ENCODE peak calls at places on chromosomes 12 and 14, in ten cellular contexts. J is lower lobe of right lung, F is A549, X is tibial artery, C is left ventricle myocardium inferior, M is tibial nerve, D is right lobe of liver, T is MM.1S, Y is mammary epithelial cell, P is HepG2. O is an unnamed sample. For H3K4me1, the result is how much of the 10 kb centered on the place peaks cover.

GRCh38 chr14:77609902-77610301 is 6.5 kb downstream of the SPTLC2 start:
- DNase-seq in J (no peak), F (no peak), X (no peak), C (no peak), M (no peak), D (no peak), T (no peak), Y (no peak), P (no peak), O (no peak)

GRCh38 chr14:58587271-58587670 is 50.5 kb upstream of the DACT1 start:
- DNase-seq in J (no peak), F (no peak), X (no peak), C (no peak), M (no peak), D (no peak), T (no peak), Y (no peak), P (no peak), O (no peak)

GRCh38 chr12:10967409-10967808 is 19.3 kb downstream of the TAS2R50 start:
- DNase-seq in J (no peak), F (no peak), X (no peak), C (no peak), M (no peak), D (no peak), T (no peak), Y (peak), P (no peak), O (no peak)

GRCh38 chr12:15209782-15210181 is 11.4 kb downstream of the RERG start:
- DNase-seq in J (no peak), F (no peak), X (no peak), C (no peak), M (no peak), D (no peak), T (no peak), Y (peak), P (no peak), O (no peak)

GRCh38 chr12:65472079-65472478 is 193.6 kb downstream of the MSRB3 start:
- DNase-seq in J (no peak), F (no peak), X (no peak), C (no peak), M (no peak), D (no peak), T (no peak), Y (no peak), P (no peak), O (no peak)

GRCh38 chr12:91109148-91109564 is 2.1 kb downstream of the LUM start:
- DNase-seq in J (peak), F (no peak), X (peak), C (peak), M (peak), D (peak), T (peak), Y (peak), P (peak), O (peak)

GRCh38 chr14:75340921-75341320 is 62.3 kb downstream of the FOS start:
- DNase-seq in J (peak), F (no peak), X (peak), C (peak), M (peak), D (peak), T (no peak), Y (no peak), P (no peak), O (peak)

GRCh38 chr14:31541702-31542101 is 19.5 kb upstream of the NUBPL start:
- DNase-seq in J (no peak), F (no peak), X (no peak), C (no peak), M (no peak), D (no peak), T (no peak), Y (peak), P (no peak), O (no peak)

GRCh38 chr14:68254669-68255527 is 435.3 kb downstream of the RAD51B start:
- DNase-seq in J (no peak), F (no peak), X (no peak), C (no peak), M (no peak), D (no peak), T (no peak), Y (no peak), P (peak), O (no peak)

GRCh38 chr12:14849664-14850063 is 6.3 kb upstream of the ART4 start:
- DNase-seq in J (no peak), F (no peak), X (no peak), C (no peak), M (peak), D (no peak), T (no peak), Y (peak), P (no peak), O (no peak)

GRCh38 chr12:63495974-63496373 is 172.3 kb downstream of the DPY19L2 start:
- DNase-seq in J (no peak), F (no peak), X (no peak), C (no peak), M (no peak), D (no peak), T (no peak), Y (no peak), P (no peak), O (no peak)

GRCh38 chr12:29582156-29582555 is 84.7 kb upstream of the OVCH1 start:
- DNase-seq in J (no peak), F (no peak), X (no peak), C (no peak), M (no peak), D (no peak), T (no peak), Y (no peak), P (no peak), O (no peak)

GRCh38 chr14:94021001-94021400 is 5.1 kb upstream of the OTUB2 start:
- DNase-seq in J (no peak), F (no peak), X (no peak), C (no peak), M (no peak), D (no peak), T (no peak), Y (peak), P (peak), O (no peak)

GRCh38 chr12:50971946-50972345 is 19.6 kb downstream of the HIGD1C start:
- DNase-seq in J (no peak), F (no peak), X (no peak), C (no peak), M (no peak), D (no peak), T (no peak), Y (no peak), P (no peak), O (no peak)

GRCh38 chr12:111773801-111774551 is 7.2 kb downstream of the ALDH2 start:
- DNase-seq in J (peak), F (no peak), X (peak), C (peak), M (peak), D (peak), T (peak), Y (peak), P (peak), O (peak)

GRCh38 chr12:12909995-12910391 is 18.6 kb downstream of the GPRC5A start:
- DNase-seq in J (no peak), F (no peak), X (no peak), C (no peak), M (no peak), D (no peak), T (no peak), Y (no peak), P (no peak), O (no peak)

GRCh38 chr12:119682635-119683340 is 14.9 kb downstream of the PRKAB1 start:
- DNase-seq in J (no peak), F (no peak), X (no peak), C (no peak), M (no peak), D (no peak), T (no peak), Y (no peak), P (no peak), O (no peak)

GRCh38 chr12:27498761-27499160 is 25.2 kb upstream of the PPFIBP1 start:
- DNase-seq in J (no peak), F (no peak), X (no peak), C (no peak), M (no peak), D (no peak), T (no peak), Y (no peak), P (no peak), O (no peak)

GRCh38 chr12:117047810-117048584 is 51.2 kb downstream of the TESC start:
- DNase-seq in J (no peak), F (no peak), X (no peak), C (peak), M (no peak), D (no peak), T (no peak), Y (no peak), P (peak), O (no peak)

GRCh38 chr12:46124848-46125619 is 134.7 kb upstream of the SCAF11 start:
- DNase-seq in J (no peak), F (peak), X (no peak), C (no peak), M (peak), D (peak), T (peak), Y (peak), P (peak), O (no peak)

GRCh38 chr12:53551889-53552291 is 44.6 kb upstream of the NPFF start:
- DNase-seq in J (no peak), F (no peak), X (no peak), C (no peak), M (no peak), D (no peak), T (peak), Y (no peak), P (no peak), O (no peak)

GRCh38 chr12:122866950-122867607 is 28.8 kb downstream of the VPS37B start:
- DNase-seq in J (no peak), F (no peak), X (peak), C (no peak), M (no peak), D (peak), T (no peak), Y (no peak), P (no peak), O (peak)

GRCh38 chr12:122867701-122868461 is 28.0 kb downstream of the VPS37B start:
- DNase-seq in J (peak), F (peak), X (peak), C (peak), M (no peak), D (peak), T (no peak), Y (no peak), P (peak), O (peak)

GRCh38 chr12:122870163-122870842 is 25.6 kb downstream of the VPS37B start:
- DNase-seq in J (no peak), F (no peak), X (peak), C (no peak), M (no peak), D (no peak), T (no peak), Y (no peak), P (no peak), O (peak)

GRCh38 chr12:122869207-122869973 is 26.5 kb downstream of the VPS37B start:
- DNase-seq in J (no peak), F (no peak), X (peak), C (no peak), M (no peak), D (no peak), T (no peak), Y (no peak), P (no peak), O (no peak)

GRCh38 chr12:122868471-122869177 is 27.3 kb downstream of the VPS37B start:
- DNase-seq in J (no peak), F (no peak), X (peak), C (no peak), M (no peak), D (no peak), T (no peak), Y (no peak), P (no peak), O (peak)
- H3K4me1 ChIP-seq in J (half or more), F (under half), X (under half), C (half or more), M (under half), D (under half), T (under half), Y (under half), P (under half), O (under half)

GRCh38 chr14:106269029-106269428 is 742.6 kb downstream of the TMEM121 start:
- DNase-seq in J (no peak), F (no peak), X (no peak), C (no peak), M (no peak), D (no peak), T (no peak), Y (no peak), P (no peak), O (no peak)

GRCh38 chr14:106269451-106270204 is 743.2 kb downstream of the TMEM121 start:
- DNase-seq in J (no peak), F (no peak), X (no peak), C (no peak), M (no peak), D (no peak), T (no peak), Y (no peak), P (no peak), O (no peak)

GRCh38 chr14:106268013-106268727 is 741.8 kb downstream of the TMEM121 start:
- DNase-seq in J (peak), F (no peak), X (no peak), C (no peak), M (no peak), D (no peak), T (no peak), Y (no peak), P (no peak), O (no peak)
- TF ChIP-seq CTCF in J (peak), F (peak), X (no peak), C (no peak), M (no peak), D (no peak), T (no peak), Y (no peak), P (peak), O (no peak)

GRCh38 chr12:104453133-104453532 is 3.6 kb upstream of the CHST11 start:
- DNase-seq in J (no peak), F (no peak), X (no peak), C (no peak), M (no peak), D (no peak), T (no peak), Y (no peak), P (no peak), O (no peak)
- H3K4me1 ChIP-seq in J (under half), F (under half), X (under half), C (under half), M (under half), D (under half), T (under half), Y (under half), P (under half), O (under half)

GRCh38 chr14:61296151-61296550 is 15.0 kb upstream of the TMEM30B start:
- DNase-seq in J (no peak), F (no peak), X (no peak), C (no peak), M (no peak), D (no peak), T (no peak), Y (no peak), P (no peak), O (no peak)

GRCh38 chr14:61300209-61300608 is 19.1 kb upstream of the TMEM30B start:
- DNase-seq in J (no peak), F (no peak), X (no peak), C (no peak), M (no peak), D (no peak), T (no peak), Y (no peak), P (no peak), O (no peak)

GRCh38 chr14:61297581-61297980 is 16.4 kb upstream of the TMEM30B start:
- DNase-seq in J (no peak), F (no peak), X (no peak), C (no peak), M (no peak), D (no peak), T (no peak), Y (no peak), P (no peak), O (no peak)

GRCh38 chr14:61298834-61299233 is 17.7 kb upstream of the TMEM30B start:
- DNase-seq in J (no peak), F (no peak), X (no peak), C (no peak), M (no peak), D (no peak), T (no peak), Y (no peak), P (no peak), O (no peak)

GRCh38 chr14:61296707-61297502 is 15.8 kb upstream of the TMEM30B start:
- DNase-seq in J (no peak), F (peak), X (no peak), C (no peak), M (peak), D (no peak), T (no peak), Y (peak), P (peak), O (no peak)
- TF ChIP-seq CTCF in J (peak), F (peak), X (peak), C (peak), M (peak), D (peak), T (peak), Y (peak), P (peak), O (peak)